ENCODE peak calls at places on chromosome 3, in five cellular contexts. M, L, Z, C and B are unnamed samples.

GRCh38 chr3:129238945-129239705 is 10.3 kb upstream of the COPG1 start:
- DNase-seq in M (no peak), L (no peak), Z (peak; percentile 74), C (peak; percentile 73), B (no peak)

GRCh38 chr3:27114684-27115083 is 254.5 kb downstream of the NEK10 start:
- DNase-seq in M (no peak), L (no peak), Z (no peak), C (peak; percentile 17), B (no peak)

GRCh38 chr3:5080779-5081550 is 41.1 kb upstream of the ARL8B start:
- DNase-seq in M (no peak), L (no peak), Z (no peak), C (no peak), B (no peak)

GRCh38 chr3:193882091-193882490 is 253.9 kb upstream of the HES1 start:
- DNase-seq in M (no peak), L (no peak), Z (no peak), C (no peak), B (no peak)

GRCh38 chr3:157023211-157023610 is 136.7 kb downstream of the CCNL1 start:
- DNase-seq in M (no peak), L (no peak), Z (no peak), C (no peak), B (no peak)

GRCh38 chr3:59482684-59483083 is 432.9 kb upstream of the CFAP20DC start:
- DNase-seq in M (no peak), L (no peak), Z (no peak), C (no peak), B (no peak)

GRCh38 chr3:113231827-113232253 is 20.5 kb downstream of the BOC start:
- DNase-seq in M (no peak), L (no peak), Z (peak; percentile 61), C (peak; percentile 87), B (no peak)

GRCh38 chr3:126136428-126137220 is 43.8 kb downstream of the ALDH1L1 start:
- DNase-seq in M (no peak), L (no peak), Z (no peak), C (no peak), B (no peak)

GRCh38 chr3:36891651-36892268 is 53.1 kb downstream of the TRANK1 start:
- DNase-seq in M (no peak), L (peak; percentile 55), Z (no peak), C (no peak), B (no peak)

GRCh38 chr3:119639494-119640350 is 20.7 kb downstream of the POPDC2 start:
- DNase-seq in M (no peak), L (no peak), Z (no peak), C (no peak), B (no peak)

GRCh38 chr3:140128217-140129137 is 193.5 kb downstream of the CLSTN2 start:
- DNase-seq in M (peak; percentile 30), L (peak; percentile 35), Z (peak; percentile 8), C (peak; percentile 36), B (peak; percentile 46)

GRCh38 chr3:30682434-30683155 is 76.2 kb downstream of the TGFBR2 start:
- DNase-seq in M (no peak), L (no peak), Z (no peak), C (no peak), B (no peak)

GRCh38 chr3:67059443-67059842 is 61.3 kb downstream of the KBTBD8 start:
- DNase-seq in M (no peak), L (no peak), Z (no peak), C (no peak), B (no peak)

GRCh38 chr3:112685435-112685834 is 44.5 kb upstream of the CCDC80 start:
- DNase-seq in M (no peak), L (no peak), Z (no peak), C (peak; percentile 80), B (no peak)

GRCh38 chr3:186427627-186428026 is 65.6 kb upstream of the DGKG start:
- DNase-seq in M (no peak), L (no peak), Z (peak; percentile 45), C (peak; percentile 64), B (no peak)

GRCh38 chr3:145716519-145716918 is 444.5 kb downstream of the PLOD2 start:
- DNase-seq in M (no peak), L (no peak), Z (peak; percentile 64), C (peak; percentile 59), B (no peak)

GRCh38 chr3:129506272-129506742 is 22.1 kb upstream of the RHO start:
- DNase-seq in M (no peak), L (no peak), Z (no peak), C (no peak), B (no peak)

GRCh38 chr3:149152420-149152819 is 23.0 kb downstream of the HPS3 start:
- DNase-seq in M (peak; percentile 16), L (no peak), Z (peak; percentile 62), C (peak; percentile 92), B (no peak)

GRCh38 chr3:133853063-133853924 is 42.4 kb downstream of the RAB6B start:
- DNase-seq in M (no peak), L (no peak), Z (no peak), C (no peak), B (no peak)

GRCh38 chr3:149588909-149589308 is 68.9 kb downstream of the WWTR1 start:
- DNase-seq in M (no peak), L (no peak), Z (no peak), C (no peak), B (no peak)

GRCh38 chr3:36924748-36925521 is 19.9 kb downstream of the TRANK1 start:
- DNase-seq in M (no peak), L (peak; percentile 50), Z (no peak), C (no peak), B (no peak)

GRCh38 chr3:117059054-117059989 is 349.7 kb downstream of the TUSC7 start:
- DNase-seq in M (no peak), L (peak; percentile 21), Z (peak; percentile 43), C (peak; percentile 41), B (peak; percentile 10)

GRCh38 chr3:155548194-155548593 is 196.7 kb downstream of the PLCH1 start:
- DNase-seq in M (no peak), L (no peak), Z (no peak), C (peak; percentile 1), B (no peak)

GRCh38 chr3:58679974-58680656 is 13.5 kb upstream of the FAM3D start:
- DNase-seq in M (no peak), L (no peak), Z (no peak), C (no peak), B (no peak)

GRCh38 chr3:173019378-173019777 is 121.7 kb downstream of the SPATA16 start:
- DNase-seq in M (no peak), L (no peak), Z (no peak), C (no peak), B (no peak)

GRCh38 chr3:106943071-106943470 is 434.2 kb upstream of the CCDC54 start:
- DNase-seq in M (no peak), L (no peak), Z (peak; percentile 33), C (no peak), B (no peak)

GRCh38 chr3:10354373-10355015 is 33.6 kb upstream of the SEC13 start:
- DNase-seq in M (no peak), L (no peak), Z (no peak), C (no peak), B (no peak)

GRCh38 chr3:74636981-74637380 is 22.5 kb upstream of the CNTN3 start:
- DNase-seq in M (no peak), L (no peak), Z (no peak), C (peak; percentile 78), B (no peak)

GRCh38 chr3:36991923-36992805 is 767 bp downstream of the EPM2AIP1 start:
- DNase-seq in M (no peak), L (peak; percentile 31), Z (peak; percentile 52), C (peak; percentile 78), B (no peak)

GRCh38 chr3:179615458-179616173 is 11.0 kb downstream of the NDUFB5 start:
- DNase-seq in M (no peak), L (no peak), Z (peak; percentile 58), C (peak; percentile 63), B (no peak)

GRCh38 chr3:171181907-171182690 is 155.6 kb upstream of the SLC2A2 start:
- DNase-seq in M (no peak), L (no peak), Z (peak; percentile 79), C (peak; percentile 55), B (no peak)

GRCh38 chr3:171184372-171184771 is 157.9 kb upstream of the SLC2A2 start:
- DNase-seq in M (peak; percentile 17), L (no peak), Z (no peak), C (no peak), B (no peak)

GRCh38 chr3:171185959-171186358 is 159.4 kb upstream of the SLC2A2 start:
- DNase-seq in M (no peak), L (no peak), Z (no peak), C (no peak), B (no peak)

GRCh38 chr3:171185359-171185758 is 158.8 kb upstream of the SLC2A2 start:
- DNase-seq in M (no peak), L (no peak), Z (no peak), C (no peak), B (no peak)

DNA sequence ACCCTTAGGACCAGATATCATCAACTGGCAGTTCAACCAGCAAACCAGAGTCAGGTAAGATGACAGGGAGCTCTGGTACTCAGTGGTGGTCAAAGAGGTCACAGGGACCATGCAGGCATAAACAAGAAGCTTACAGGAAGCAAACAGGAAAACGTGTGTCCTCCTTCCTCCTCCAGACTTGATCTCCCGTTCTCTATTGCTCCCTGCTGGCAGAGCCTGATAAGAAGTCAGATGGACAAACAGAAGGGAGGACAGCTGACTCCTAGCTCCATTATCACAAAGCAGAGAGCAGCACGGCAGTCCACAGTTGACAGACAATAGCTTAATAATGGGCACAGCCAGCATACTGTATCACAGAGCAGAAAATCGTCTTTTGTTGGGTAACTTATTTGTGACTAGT is 156.5 kb upstream of the SLC2A2 start:
- DNase-seq in M (no peak), L (no peak), Z (peak; percentile 69), C (peak; percentile 61), B (no peak)
- TF ChIP-seq CTCF in M (no peak), L (peak; percentile 29), Z (peak; percentile 46), C (peak; percentile 65), B (no peak)

GRCh38 chr3:71304684-71305083 is 278.8 kb downstream of the FOXP1 start:
- DNase-seq in M (no peak), L (no peak), Z (peak; percentile 77), C (peak; percentile 82), B (no peak)
- TF ChIP-seq CTCF in M (peak; percentile 9), L (peak; percentile 26), Z (peak; percentile 56), C (peak; percentile 69), B (peak; percentile 16)

GRCh38 chr3:121989943-121990342 is 32.1 kb downstream of the ILDR1 start:
- DNase-seq in M (no peak), L (peak; percentile 65), Z (peak; percentile 51), C (no peak), B (no peak)
- TF ChIP-seq CTCF in M (peak; percentile 30), L (peak; percentile 68), Z (peak; percentile 7), C (no peak), B (no peak)

GRCh38 chr3:175940881-175941280 is 1081.7 kb downstream of the NAALADL2 start:
- DNase-seq in M (peak; percentile 38), L (peak; percentile 10), Z (no peak), C (no peak), B (no peak)

GRCh38 chr3:175940243-175940642 is 1081.1 kb downstream of the NAALADL2 start:
- DNase-seq in M (no peak), L (no peak), Z (no peak), C (peak; percentile 46), B (no peak)

GRCh38 chr3:175941352-175941751 is 1082.2 kb downstream of the NAALADL2 start:
- DNase-seq in M (peak; percentile 33), L (peak; percentile 30), Z (peak; percentile 21), C (peak; percentile 24), B (no peak)
- TF ChIP-seq CTCF in M (peak; percentile 73), L (peak; percentile 76), Z (peak; percentile 31), C (peak; percentile 47), B (peak; percentile 16)